ENCODE peak calls at places on chromosomes 7 and 10, in nine cellular contexts. E, T, B, O, N, Q, M, K and W are unnamed samples.

GRCh38 chr7:155532792-155533119 is 13.6 kb downstream of the CNPY1 start:
- DNase-seq in E (no peak), T (no peak), B (peak; percentile 37), O (peak; percentile 10), N (no peak), Q (no peak), M (no peak), K (no peak), W (no peak)

GRCh38 chr10:78768882-78769281 is 299.9 kb upstream of the ZMIZ1 start:
- DNase-seq in E (no peak), T (no peak), B (peak; percentile 57), O (no peak), N (no peak), Q (no peak), M (no peak), K (no peak), W (no peak)

GRCh38 chr7:50397320-50397970 is 52.7 kb downstream of the FIGNL1 start:
- DNase-seq in E (no peak), T (no peak), B (no peak), O (no peak), N (no peak), Q (no peak), M (no peak), K (no peak), W (no peak)

GRCh38 chr7:157542669-157543021 is 205.8 kb downstream of the DNAJB6 start:
- DNase-seq in E (no peak), T (no peak), B (peak; percentile 58), O (peak; percentile 41), N (no peak), Q (no peak), M (no peak), K (no peak), W (no peak)

GRCh38 chr7:44112231-44112996 is 8.3 kb downstream of the AEBP1 start:
- DNase-seq in E (no peak), T (no peak), B (no peak), O (peak; percentile 71), N (peak; percentile 82), Q (peak; percentile 82), M (no peak), K (no peak), W (no peak)

GRCh38 chr10:15313034-15313433 is 58.1 kb downstream of the FAM171A1 start:
- DNase-seq in E (no peak), T (no peak), B (no peak), O (no peak), N (no peak), Q (no peak), M (no peak), K (no peak), W (no peak)

GRCh38 chr7:88116395-88116794 is 103.4 kb downstream of the SRI start:
- DNase-seq in E (no peak), T (no peak), B (no peak), O (no peak), N (no peak), Q (no peak), M (no peak), K (no peak), W (no peak)

GRCh38 chr10:97732052-97732359 is 4.9 kb upstream of the ZFYVE27 start:
- DNase-seq in E (no peak), T (no peak), B (no peak), O (no peak), N (no peak), Q (no peak), M (no peak), K (no peak), W (no peak)

GRCh38 chr7:70694909-70695803 is 436.8 kb upstream of the GALNT17 start:
- DNase-seq in E (no peak), T (no peak), B (no peak), O (no peak), N (no peak), Q (peak; percentile 87), M (peak; percentile 25), K (peak; percentile 33), W (no peak)

GRCh38 chr7:21747806-21748205 is 197.9 kb downstream of the CDCA7L start:
- DNase-seq in E (no peak), T (peak; percentile 10), B (no peak), O (no peak), N (no peak), Q (no peak), M (no peak), K (no peak), W (no peak)

GRCh38 chr10:5540080-5540479 is 15.3 kb downstream of the CALML3 start:
- DNase-seq in E (peak; percentile 9), T (no peak), B (peak; percentile 63), O (peak; percentile 33), N (no peak), Q (no peak), M (peak; percentile 5), K (peak; percentile 8), W (no peak)

GRCh38 chr10:48648172-48648942 is 36.3 kb upstream of the WDFY4 start:
- DNase-seq in E (no peak), T (peak; percentile 84), B (no peak), O (no peak), N (no peak), Q (no peak), M (no peak), K (no peak), W (no peak)

GRCh38 chr7:154437238-154437637 is 385.0 kb downstream of the DPP6 start:
- DNase-seq in E (no peak), T (no peak), B (no peak), O (no peak), N (no peak), Q (no peak), M (no peak), K (no peak), W (no peak)

GRCh38 chr10:75611972-75612331 is 180.5 kb downstream of the LRMDA start:
- DNase-seq in E (no peak), T (no peak), B (no peak), O (no peak), N (no peak), Q (no peak), M (no peak), K (no peak), W (no peak)

GRCh38 chr7:18400726-18401125 is 94.8 kb upstream of the HDAC9 start:
- DNase-seq in E (no peak), T (no peak), B (no peak), O (no peak), N (no peak), Q (no peak), M (no peak), K (no peak), W (no peak)

GRCh38 chr10:53093878-53094277 is 321.3 kb upstream of the MBL2 start:
- DNase-seq in E (no peak), T (no peak), B (no peak), O (no peak), N (no peak), Q (no peak), M (no peak), K (no peak), W (no peak)

GRCh38 chr10:84987039-84987438 is 658.6 kb downstream of the CCSER2 start:
- DNase-seq in E (no peak), T (no peak), B (no peak), O (no peak), N (no peak), Q (no peak), M (no peak), K (no peak), W (no peak)

GRCh38 chr7:18505870-18506460 is 10.4 kb downstream of the HDAC9 start:
- DNase-seq in E (no peak), T (no peak), B (no peak), O (no peak), N (no peak), Q (no peak), M (no peak), K (no peak), W (no peak)

GRCh38 chr10:96719850-96720421 is 378 bp downstream of the PIK3AP1 start:
- DNase-seq in E (peak; percentile 67), T (no peak), B (peak; percentile 82), O (peak; percentile 75), N (peak; percentile 34), Q (peak; percentile 86), M (peak; percentile 83), K (peak; percentile 63), W (peak; percentile 27)
- TF ChIP-seq EP300 in E (no peak), T (no peak), B (no peak), O (no peak), N (no peak), Q (no peak), M (no peak), K (no peak), W (no peak)

GRCh38 chr10:111034598-111035310 is 42.1 kb upstream of the ADRA2A start:
- DNase-seq in E (no peak), T (no peak), B (no peak), O (no peak), N (no peak), Q (no peak), M (no peak), K (no peak), W (no peak)
- TF ChIP-seq EP300 in E (no peak), T (no peak), B (no peak), O (no peak), N (no peak), Q (no peak), M (no peak), K (no peak), W (no peak)

DNA sequence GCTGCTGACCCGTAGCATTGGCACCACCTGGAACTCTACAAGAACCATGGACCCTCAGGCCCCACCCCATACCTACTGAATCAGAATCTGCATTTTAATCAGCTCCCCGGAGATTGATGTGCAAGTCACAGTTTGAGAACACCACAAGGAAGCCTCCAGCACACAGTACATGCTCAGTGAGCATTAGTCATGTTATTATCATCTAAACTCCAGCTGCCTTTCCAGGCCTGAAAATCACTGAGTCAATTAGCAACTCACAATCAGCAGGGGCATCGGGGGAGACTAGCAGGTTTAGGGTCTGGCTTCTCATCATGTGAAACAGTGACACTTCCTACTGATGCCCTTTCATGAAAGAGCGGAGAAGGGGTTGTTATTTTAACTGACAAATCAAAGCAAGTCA is 123.0 kb downstream of the PRLHR start:
- DNase-seq in E (no peak), T (no peak), B (no peak), O (no peak), N (no peak), Q (no peak), M (no peak), K (no peak), W (no peak)
- TF ChIP-seq EP300 in E (no peak), T (no peak), B (no peak), O (no peak), N (no peak), Q (no peak), M (no peak), K (no peak), W (no peak)

GRCh38 chr7:130351664-130352015 is 7.0 kb downstream of the CPA5 start:
- DNase-seq in E (no peak), T (no peak), B (peak; percentile 79), O (no peak), N (no peak), Q (no peak), M (no peak), K (no peak), W (no peak)

GRCh38 chr7:130353196-130353595 is 8.6 kb downstream of the CPA5 start:
- DNase-seq in E (no peak), T (no peak), B (peak; percentile 68), O (no peak), N (no peak), Q (no peak), M (no peak), K (no peak), W (no peak)

GRCh38 chr7:130352335-130353074 is 7.9 kb downstream of the CPA5 start:
- DNase-seq in E (no peak), T (no peak), B (peak; percentile 77), O (no peak), N (no peak), Q (no peak), M (no peak), K (no peak), W (no peak)

GRCh38 chr7:130349911-130350782 is 5.5 kb downstream of the CPA5 start:
- DNase-seq in E (no peak), T (no peak), B (peak; percentile 72), O (no peak), N (no peak), Q (no peak), M (no peak), K (no peak), W (no peak)

GRCh38 chr7:130350945-130351663 is 6.5 kb downstream of the CPA5 start:
- DNase-seq in E (no peak), T (no peak), B (peak; percentile 66), O (no peak), N (no peak), Q (no peak), M (no peak), K (no peak), W (no peak)
- TF ChIP-seq EP300 in E (no peak), T (no peak), B (no peak), O (no peak), N (no peak), Q (no peak), M (no peak), K (no peak), W (no peak)